ENCODE peak calls at places on chromosomes 5 and 9, in seven cellular contexts. One of them, this sample, is unnamed.

GRCh38 chr9:13213337-13213736 is 66.2 kb downstream of the MPDZ start:
- DNase-seq in kidney: no peak
- DNase-seq in H9: no peak
- DNase-seq in heart left ventricle: no peak
- DNase-seq in upper lobe of right lung: no peak
- DNase-seq in pancreas: no peak
- DNase-seq in breast epithelium: no peak
- DNase-seq in this sample: no peak

GRCh38 chr5:55564716-55565115 is 30.0 kb upstream of the PLPP1 start:
- DNase-seq in breast epithelium: no peak
- DNase-seq in heart left ventricle: no peak
- DNase-seq in upper lobe of right lung: no peak
- DNase-seq in pancreas: no peak
- DNase-seq in H9: no peak
- DNase-seq in kidney: no peak
- DNase-seq in this sample: no peak

GRCh38 chr9:76374702-76375543 is 19.3 kb downstream of the RFK start:
- DNase-seq in kidney: peak; percentile 89
- DNase-seq in H9: peak; percentile 61
- DNase-seq in pancreas: peak; percentile 87
- DNase-seq in upper lobe of right lung: peak; percentile 72
- DNase-seq in breast epithelium: no peak
- DNase-seq in heart left ventricle: peak; percentile 86
- DNase-seq in this sample: no peak

GRCh38 chr9:133162802-133163558 is 734 bp downstream of the GBGT1 start:
- DNase-seq in breast epithelium: no peak
- DNase-seq in upper lobe of right lung: peak; percentile 65
- DNase-seq in kidney: peak; percentile 80
- DNase-seq in pancreas: peak; percentile 41
- DNase-seq in H9: no peak
- DNase-seq in heart left ventricle: no peak
- DNase-seq in this sample: no peak

GRCh38 chr9:89379031-89379430 is 60.7 kb downstream of the SECISBP2 start:
- DNase-seq in heart left ventricle: no peak
- DNase-seq in breast epithelium: no peak
- DNase-seq in H9: no peak
- DNase-seq in pancreas: no peak
- DNase-seq in kidney: no peak
- DNase-seq in upper lobe of right lung: no peak
- DNase-seq in this sample: no peak

GRCh38 chr5:84231390-84231789 is 153.3 kb downstream of the EDIL3 start:
- DNase-seq in H9: no peak
- DNase-seq in heart left ventricle: no peak
- DNase-seq in kidney: no peak
- DNase-seq in pancreas: no peak
- DNase-seq in breast epithelium: no peak
- DNase-seq in upper lobe of right lung: no peak
- DNase-seq in this sample: no peak

GRCh38 chr5:36705055-36705454 is 98.6 kb downstream of the SLC1A3 start:
- DNase-seq in upper lobe of right lung: no peak
- DNase-seq in kidney: no peak
- DNase-seq in breast epithelium: no peak
- DNase-seq in pancreas: no peak
- DNase-seq in heart left ventricle: no peak
- DNase-seq in H9: no peak
- DNase-seq in this sample: no peak

GRCh38 chr5:1510631-1511030 is 13.1 kb downstream of the LPCAT1 start:
- DNase-seq in kidney: peak; percentile 59
- DNase-seq in upper lobe of right lung: peak; percentile 64
- DNase-seq in pancreas: peak; percentile 15
- DNase-seq in heart left ventricle: peak; percentile 24
- DNase-seq in H9: no peak
- DNase-seq in breast epithelium: peak; percentile 43
- DNase-seq in this sample: no peak

GRCh38 chr5:66869347-66869746 is 273.2 kb downstream of the MAST4 start:
- DNase-seq in breast epithelium: no peak
- DNase-seq in H9: no peak
- DNase-seq in pancreas: no peak
- DNase-seq in kidney: no peak
- DNase-seq in upper lobe of right lung: no peak
- DNase-seq in heart left ventricle: no peak
- DNase-seq in this sample: no peak

GRCh38 chr5:181241393-181241975 is 2.2 kb downstream of the RACK1 start:
- DNase-seq in upper lobe of right lung: no peak
- DNase-seq in pancreas: no peak
- DNase-seq in H9: no peak
- DNase-seq in breast epithelium: no peak
- DNase-seq in kidney: no peak
- DNase-seq in heart left ventricle: no peak
- DNase-seq in this sample: no peak

GRCh38 chr9:125332527-125332926 is 70.9 kb downstream of the GAPVD1 start:
- DNase-seq in heart left ventricle: no peak
- DNase-seq in H9: no peak
- DNase-seq in upper lobe of right lung: no peak
- DNase-seq in breast epithelium: no peak
- DNase-seq in pancreas: no peak
- DNase-seq in kidney: no peak
- DNase-seq in this sample: no peak

GRCh38 chr9:89427621-89428221 is 70.2 kb downstream of the SEMA4D start:
- DNase-seq in H9: no peak
- DNase-seq in heart left ventricle: no peak
- DNase-seq in breast epithelium: no peak
- DNase-seq in kidney: peak; percentile 76
- DNase-seq in pancreas: no peak
- DNase-seq in upper lobe of right lung: no peak
- DNase-seq in this sample: peak; percentile 54

GRCh38 chr5:15946026-15946425 is 233.6 kb downstream of the MARCHF11 start:
- DNase-seq in breast epithelium: no peak
- DNase-seq in H9: no peak
- DNase-seq in kidney: no peak
- DNase-seq in heart left ventricle: no peak
- DNase-seq in pancreas: no peak
- DNase-seq in upper lobe of right lung: no peak
- DNase-seq in this sample: no peak

GRCh38 chr9:122814545-122814944 is 13.8 kb downstream of the PDCL start:
- DNase-seq in kidney: no peak
- DNase-seq in heart left ventricle: no peak
- DNase-seq in upper lobe of right lung: no peak
- DNase-seq in pancreas: no peak
- DNase-seq in breast epithelium: no peak
- DNase-seq in H9: no peak
- DNase-seq in this sample: no peak
- H3K27ac ChIP-seq in kidney: no peak overlapping the region
- H3K27ac ChIP-seq in heart left ventricle: no peak overlapping the region
- H3K27ac ChIP-seq in upper lobe of right lung: no peak overlapping the region
- H3K27ac ChIP-seq in pancreas: no peak overlapping the region
- H3K27ac ChIP-seq in breast epithelium: no peak overlapping the region
- H3K27ac ChIP-seq in H9: no peak overlapping the region
- H3K27ac ChIP-seq in this sample: no peak overlapping the region

GRCh38 chr5:132266031-132266835 is 8.7 kb downstream of the PDLIM4 start:
- DNase-seq in kidney: peak; percentile 59
- DNase-seq in upper lobe of right lung: no peak
- DNase-seq in heart left ventricle: no peak
- DNase-seq in pancreas: no peak
- DNase-seq in H9: no peak
- DNase-seq in breast epithelium: no peak
- DNase-seq in this sample: no peak
- H3K4me1 ChIP-seq in kidney: peaks cover 29% of the 10 kb centered on the region
- H3K4me1 ChIP-seq in upper lobe of right lung: peaks cover 11% of the 10 kb centered on the region
- H3K4me1 ChIP-seq in heart left ventricle: peaks cover 34% of the 10 kb centered on the region
- H3K4me1 ChIP-seq in pancreas: peaks cover 2% of the 10 kb centered on the region
- H3K4me1 ChIP-seq in H9: no peaks in the 10 kb centered on the region
- H3K4me1 ChIP-seq in breast epithelium: peaks cover 35% of the 10 kb centered on the region
- H3K4me1 ChIP-seq in this sample: no peaks in the 10 kb centered on the region

DNA sequence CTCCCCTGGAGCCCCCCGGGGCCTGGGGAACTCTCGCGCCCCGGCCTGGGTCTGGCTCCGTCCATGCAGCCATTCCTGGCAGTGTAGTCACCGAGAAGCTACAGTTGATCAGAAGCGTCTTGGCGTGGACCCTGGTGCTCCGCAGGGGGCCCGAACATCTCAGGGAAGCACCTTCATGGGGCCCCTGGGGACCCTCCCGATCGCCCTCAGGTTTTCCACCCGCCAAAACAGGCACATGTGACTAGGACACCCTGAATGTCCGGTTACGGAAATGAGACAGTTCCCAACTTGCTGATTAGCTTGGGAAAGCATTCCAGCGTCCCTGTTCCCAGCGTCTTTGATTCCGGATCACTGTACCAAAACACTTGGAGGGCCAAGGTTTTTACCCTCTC is 470 bp downstream of the FBXO4 start:
- DNase-seq in heart left ventricle: peak; percentile 31
- DNase-seq in H9: no peak
- DNase-seq in pancreas: no peak
- DNase-seq in kidney: peak; percentile 79
- DNase-seq in breast epithelium: no peak
- DNase-seq in upper lobe of right lung: no peak
- DNase-seq in this sample: no peak
- H3K27ac ChIP-seq in heart left ventricle: peak overlapping the region; percentile 89
- H3K27ac ChIP-seq in H9: no peak overlapping the region
- H3K27ac ChIP-seq in pancreas: peak overlapping the region; percentile 94
- H3K27ac ChIP-seq in kidney: peak overlapping the region; percentile 86
- H3K27ac ChIP-seq in breast epithelium: peak overlapping the region; percentile 97
- H3K27ac ChIP-seq in upper lobe of right lung: peak overlapping the region; percentile 98
- H3K27ac ChIP-seq in this sample: peak overlapping the region; percentile 89

DNA sequence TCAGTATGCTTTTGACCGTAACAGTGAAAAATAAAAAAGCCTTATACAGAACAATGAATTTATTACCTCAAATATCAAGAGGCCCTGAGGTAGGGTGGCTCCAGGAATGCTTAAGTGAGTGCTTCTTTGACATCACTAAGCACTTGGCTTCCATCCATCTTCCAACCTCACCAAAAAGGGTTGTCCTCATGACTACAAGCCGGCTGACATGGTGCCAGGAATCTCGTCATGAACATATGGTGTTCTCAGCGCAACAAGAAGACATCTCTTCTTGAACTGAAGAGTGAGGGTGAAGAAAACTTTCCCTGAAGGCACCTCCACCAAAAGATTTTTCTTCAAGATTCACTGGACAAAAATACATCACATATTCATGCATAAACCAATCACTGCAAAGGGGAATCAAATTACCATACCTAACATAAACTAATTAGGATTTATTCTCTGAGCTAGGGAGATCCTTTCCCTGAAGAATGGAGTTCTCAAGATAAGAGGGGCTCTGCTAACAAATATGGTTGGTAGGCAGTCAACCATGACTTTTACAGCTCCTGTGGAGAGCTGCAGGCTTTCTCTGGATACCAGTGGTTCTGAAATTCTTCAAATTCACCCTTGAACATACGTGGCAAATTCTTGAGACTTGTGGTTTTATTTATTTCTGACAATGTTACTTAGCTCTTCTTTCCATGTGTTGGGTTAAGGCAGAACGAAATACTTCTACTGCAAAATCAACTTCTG is 49.5 kb downstream of the AGXT2 start:
- DNase-seq in breast epithelium: no peak
- DNase-seq in kidney: no peak
- DNase-seq in pancreas: no peak
- DNase-seq in heart left ventricle: peak; percentile 26
- DNase-seq in H9: no peak
- DNase-seq in upper lobe of right lung: no peak
- DNase-seq in this sample: no peak
- H3K4me1 ChIP-seq in breast epithelium: no peaks in the 10 kb centered on the region
- H3K4me1 ChIP-seq in kidney: peaks cover 5% of the 10 kb centered on the region
- H3K4me1 ChIP-seq in pancreas: no peaks in the 10 kb centered on the region
- H3K4me1 ChIP-seq in heart left ventricle: no peaks in the 10 kb centered on the region
- H3K4me1 ChIP-seq in H9: no peaks in the 10 kb centered on the region
- H3K4me1 ChIP-seq in upper lobe of right lung: no peaks in the 10 kb centered on the region
- H3K4me1 ChIP-seq in this sample: no peaks in the 10 kb centered on the region

DNA sequence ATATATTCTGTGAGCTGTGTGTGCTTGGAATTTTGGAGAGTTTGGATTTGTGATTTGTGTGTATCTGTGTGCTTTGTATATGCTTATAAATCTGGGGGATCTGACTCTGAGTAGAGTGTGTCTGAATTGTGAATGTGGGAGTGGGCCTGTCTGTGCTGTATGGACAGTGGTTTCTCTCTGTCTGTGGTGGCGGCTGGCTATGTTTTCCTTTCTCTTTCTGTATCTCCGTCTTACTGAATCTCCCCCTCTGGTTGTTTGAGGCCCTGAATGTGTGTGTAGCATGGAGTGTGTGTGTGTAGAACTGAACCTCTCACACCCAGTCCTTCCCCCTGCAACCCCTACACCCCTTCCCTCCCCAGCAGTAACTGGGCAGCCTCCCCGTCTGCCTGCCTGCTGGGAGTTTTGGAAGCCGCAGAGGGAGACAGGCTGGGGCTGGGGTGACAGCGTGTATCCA is 4.7 kb downstream of the CXXC5 start:
- DNase-seq in heart left ventricle: no peak
- DNase-seq in pancreas: peak; percentile 26
- DNase-seq in breast epithelium: no peak
- DNase-seq in kidney: no peak
- DNase-seq in upper lobe of right lung: no peak
- DNase-seq in H9: no peak
- DNase-seq in this sample: no peak
- H3K27ac ChIP-seq in heart left ventricle: peak overlapping the region; percentile 93
- H3K27ac ChIP-seq in pancreas: peak overlapping the region; percentile 56
- H3K27ac ChIP-seq in breast epithelium: peak overlapping the region; percentile 97
- H3K27ac ChIP-seq in kidney: peak overlapping the region; percentile 90
- H3K27ac ChIP-seq in upper lobe of right lung: peak overlapping the region; percentile 84
- H3K27ac ChIP-seq in H9: no peak overlapping the region
- H3K27ac ChIP-seq in this sample: no peak overlapping the region

GRCh38 chr5:176768174-176768970 is 42.0 kb upstream of the UNC5A start:
- DNase-seq in breast epithelium: peak; percentile 38
- DNase-seq in kidney: peak; percentile 29
- DNase-seq in pancreas: no peak
- DNase-seq in heart left ventricle: no peak
- DNase-seq in upper lobe of right lung: peak; percentile 11
- DNase-seq in H9: peak; percentile 16
- DNase-seq in this sample: no peak
- H3K4me1 ChIP-seq in breast epithelium: no peaks in the 10 kb centered on the region
- H3K4me1 ChIP-seq in kidney: no peaks in the 10 kb centered on the region
- H3K4me1 ChIP-seq in pancreas: no peaks in the 10 kb centered on the region
- H3K4me1 ChIP-seq in heart left ventricle: no peaks in the 10 kb centered on the region
- H3K4me1 ChIP-seq in upper lobe of right lung: no peaks in the 10 kb centered on the region
- H3K4me1 ChIP-seq in H9: peaks cover 5% of the 10 kb centered on the region
- H3K4me1 ChIP-seq in this sample: no peaks in the 10 kb centered on the region

DNA sequence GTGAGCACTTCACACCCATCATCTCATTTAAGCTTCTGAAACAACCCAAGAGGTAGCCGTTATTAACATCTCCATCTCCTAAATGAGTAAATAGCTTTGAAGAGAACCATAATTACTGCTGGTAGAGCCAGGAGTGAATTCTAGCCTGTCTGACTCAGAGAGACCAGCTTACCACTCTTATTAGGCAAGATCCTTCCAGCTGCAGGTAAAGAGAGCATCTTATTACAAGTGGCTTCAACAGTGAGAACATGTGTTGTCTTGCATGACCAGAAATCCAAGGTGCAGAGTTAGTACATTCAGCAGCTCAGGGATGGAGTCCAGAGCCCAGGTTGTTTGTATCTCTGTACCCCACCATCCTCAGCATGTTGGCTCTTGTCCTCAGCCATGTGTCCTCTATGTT is 10.9 kb upstream of the AFAP1L1 start:
- DNase-seq in H9: no peak
- DNase-seq in heart left ventricle: no peak
- DNase-seq in pancreas: no peak
- DNase-seq in upper lobe of right lung: no peak
- DNase-seq in kidney: no peak
- DNase-seq in breast epithelium: no peak
- DNase-seq in this sample: no peak
- H3K27ac ChIP-seq in H9: no peak overlapping the region
- H3K27ac ChIP-seq in heart left ventricle: no peak overlapping the region
- H3K27ac ChIP-seq in pancreas: no peak overlapping the region
- H3K27ac ChIP-seq in upper lobe of right lung: no peak overlapping the region
- H3K27ac ChIP-seq in kidney: no peak overlapping the region
- H3K27ac ChIP-seq in breast epithelium: no peak overlapping the region
- H3K27ac ChIP-seq in this sample: no peak overlapping the region